ENCODE peak calls at places on chromosomes 13 and 19, in five cellular contexts. V is ovary, Y is colonic mucosa, P is endodermal cell, F is mesendoderm. S is an unnamed sample.
A peak's percentile ranks its signal among the peaks of the same experiment; 100 is the strongest.

GRCh38 chr13:89943139-89943538 is 1404.3 kb upstream of the MIR17HG start:
- DNase-seq in Y (no peak), V (no peak), F (no peak), P (no peak), S (no peak)

GRCh38 chr19:49231804-49232203 is 74.2 kb downstream of the TRPM4 start:
- DNase-seq in F (no peak), Y (no peak), V (no peak), P (no peak), S (no peak)

GRCh38 chr13:38255600-38255999 is 94.1 kb upstream of the UFM1 start:
- DNase-seq in F (peak; percentile 59), Y (no peak), V (no peak), P (no peak), S (no peak)

GRCh38 chr19:15288146-15288963 is 44.0 kb downstream of the BRD4 start:
- DNase-seq in Y (no peak), F (no peak), V (no peak), P (no peak), S (no peak)

GRCh38 chr13:65789815-65790214 is 1440.3 kb downstream of the PCDH9 start:
- DNase-seq in P (no peak), F (no peak), V (no peak), Y (no peak), S (no peak)

GRCh38 chr13:90706631-90707030 is 640.9 kb upstream of the MIR17HG start:
- DNase-seq in F (no peak), P (no peak), V (no peak), Y (no peak), S (no peak)

GRCh38 chr19:52640916-52641315 is 2.8 kb upstream of the ZNF83 start:
- DNase-seq in Y (no peak), P (peak; percentile 76), F (peak; percentile 65), V (peak; percentile 16), S (no peak)

GRCh38 chr19:42606660-42607351 is 12.1 kb upstream of the CEACAM8 start:
- DNase-seq in V (no peak), F (peak; percentile 46), Y (peak; percentile 61), P (peak; percentile 92), S (peak; percentile 17)

GRCh38 chr19:22622020-22622419 is 12.1 kb upstream of the ZNF492 start:
- DNase-seq in V (no peak), P (no peak), Y (no peak), F (no peak), S (no peak)

GRCh38 chr13:96299235-96299634 is 209.3 kb downstream of the HS6ST3 start:
- DNase-seq in P (no peak), V (no peak), Y (no peak), F (peak; percentile 30), S (no peak)

GRCh38 chr13:24220086-24220703 is 59.7 kb downstream of the SPATA13 start:
- DNase-seq in F (peak; percentile 90), Y (peak; percentile 78), V (peak; percentile 70), P (peak; percentile 76), S (no peak)

GRCh38 chr19:9847087-9847671 is 12.1 kb downstream of the PIN1 start:
- DNase-seq in P (peak; percentile 91), V (peak; percentile 39), F (peak; percentile 83), Y (peak; percentile 35), S (no peak)

GRCh38 chr13:62046512-62046911 is 630.9 kb upstream of the PCDH20 start:
- DNase-seq in F (no peak), V (no peak), Y (no peak), P (no peak), S (no peak)

GRCh38 chr19:23596872-23597271 is 90.1 kb downstream of the ZNF675 start:
- DNase-seq in F (no peak), P (no peak), Y (no peak), V (no peak), S (no peak)

GRCh38 chr13:23987331-23987730 is 90.0 kb upstream of the C1QTNF9B start:
- DNase-seq in V (no peak), Y (no peak), P (no peak), F (no peak), S (no peak)

GRCh38 chr13:50228527-50228926 is 213.3 kb downstream of the KCNRG start:
- DNase-seq in P (no peak), Y (no peak), F (no peak), V (no peak), S (no peak)

GRCh38 chr13:30051531-30052060 is 201.2 kb upstream of the UBL3 start:
- DNase-seq in Y (no peak), V (no peak), F (peak; percentile 53), P (peak; percentile 61), S (no peak)

GRCh38 chr13:49240017-49240416 is 7.7 kb upstream of the CDADC1 start:
- DNase-seq in Y (no peak), P (peak; percentile 63), F (peak; percentile 39), V (no peak), S (no peak)

GRCh38 chr19:55809381-55810058 is 22.3 kb downstream of the NLRP11 start:
- DNase-seq in P (peak; percentile 69), Y (peak; percentile 63), V (peak; percentile 15), F (peak; percentile 67), S (peak; percentile 1)

GRCh38 chr19:3983936-3984583 is 1.2 kb downstream of the EEF2 start:
- DNase-seq in F (no peak), P (peak; percentile 56), Y (peak; percentile 57), V (peak; percentile 55), S (no peak)

GRCh38 chr13:73168993-73169401 is 110.2 kb downstream of the KLF5 start:
- DNase-seq in Y (peak; percentile 53), F (no peak), V (no peak), P (peak; percentile 58), S (no peak)

GRCh38 chr19:4049432-4049831 is 17.3 kb downstream of the ZBTB7A start:
- DNase-seq in Y (peak; percentile 34), F (no peak), P (no peak), V (no peak), S (no peak)

GRCh38 chr13:71703145-71703544 is 163.9 kb downstream of the DACH1 start:
- DNase-seq in P (no peak), V (no peak), F (no peak), Y (no peak), S (no peak)

GRCh38 chr13:108322206-108322824 is 52.8 kb downstream of the TNFSF13B start:
- DNase-seq in P (no peak), F (peak; percentile 23), Y (no peak), V (no peak), S (no peak)

GRCh38 chr13:90238433-90238832 is 1109.1 kb upstream of the MIR17HG start:
- DNase-seq in Y (no peak), F (peak; percentile 51), V (no peak), P (peak; percentile 51), S (no peak)

GRCh38 chr19:40702337-40703012 is 12.0 kb upstream of the NUMBL start:
- DNase-seq in P (peak; percentile 92), V (no peak), Y (no peak), F (peak; percentile 85), S (no peak)

GRCh38 chr13:45086484-45086883 is 33.8 kb upstream of the GTF2F2 start:
- DNase-seq in V (no peak), F (no peak), P (no peak), Y (no peak), S (no peak)

GRCh38 chr13:51887441-51887840 is 25.7 kb downstream of the CCDC70 start:
- DNase-seq in V (no peak), F (no peak), Y (no peak), P (no peak), S (no peak)

GRCh38 chr13:38395505-38395803 is 45.8 kb downstream of the UFM1 start:
- DNase-seq in F (peak; percentile 25), Y (no peak), V (no peak), P (no peak), S (no peak)

GRCh38 chr19:55087542-55087935 is 11.9 kb downstream of the EPS8L1 start:
- DNase-seq in P (no peak), V (no peak), Y (no peak), F (no peak), S (no peak)

GRCh38 chr13:19862511-19863313 is 737 bp downstream of the ZMYM5 start:
- DNase-seq in F (peak; percentile 43), P (peak; percentile 69), Y (peak; percentile 51), V (peak; percentile 30), S (no peak)
- H3K36me3 ChIP-seq in F (no peaks in the 10 kb centered on the region), P (peaks cover 19% of the 10 kb centered on the region), Y (no peaks in the 10 kb centered on the region), V (no peaks in the 10 kb centered on the region), S (no peaks in the 10 kb centered on the region)

GRCh38 chr13:110681868-110682550 is 23.9 kb downstream of the CARS2 start:
- DNase-seq in Y (no peak), V (no peak), P (no peak), F (no peak), S (no peak)

GRCh38 chr13:110683921-110684320 is 22.0 kb downstream of the CARS2 start:
- DNase-seq in P (no peak), Y (no peak), F (no peak), V (no peak), S (no peak)

GRCh38 chr13:110682746-110683145 is 23.2 kb downstream of the CARS2 start:
- DNase-seq in P (no peak), V (no peak), Y (no peak), F (no peak), S (no peak)

GRCh38 chr13:110684388-110685056 is 21.4 kb downstream of the CARS2 start:
- DNase-seq in F (no peak), V (no peak), Y (no peak), P (no peak), S (no peak)

DNA sequence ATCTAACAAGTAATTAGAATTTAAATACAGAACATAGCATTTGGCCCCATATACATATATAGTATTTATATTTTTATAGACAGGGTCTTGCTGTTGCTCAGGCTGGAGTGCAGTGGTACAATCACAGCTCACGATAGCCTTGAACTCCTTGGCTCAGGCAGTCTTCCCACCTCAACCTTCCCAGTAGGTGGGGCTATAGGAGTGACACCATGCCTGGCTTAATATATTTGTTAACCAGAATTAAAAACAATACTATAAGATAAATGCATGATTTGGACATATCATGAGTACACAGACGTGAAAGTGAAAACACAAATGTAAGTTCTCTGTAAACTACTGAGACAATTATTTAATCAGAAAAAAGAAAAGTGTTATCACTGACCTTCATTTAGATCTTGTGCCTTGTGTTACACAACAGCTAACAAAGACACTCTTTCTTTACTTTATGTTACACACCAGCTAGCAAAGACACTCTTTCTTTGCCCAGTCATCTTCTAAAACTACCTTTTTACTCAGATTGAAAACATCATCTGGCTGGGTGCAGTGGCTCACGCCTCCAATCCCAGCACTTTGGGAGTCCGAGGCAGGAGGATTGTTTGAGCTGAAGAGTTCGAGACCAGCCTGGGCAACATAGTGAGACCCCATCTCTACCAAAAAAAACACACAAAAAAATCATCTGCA is 22.6 kb downstream of the CARS2 start:
- DNase-seq in Y (no peak), F (peak; percentile 37), V (no peak), P (no peak), S (no peak)
- H3K36me3 ChIP-seq in Y (peaks cover 4% of the 10 kb centered on the region), F (peaks cover 4% of the 10 kb centered on the region), V (no peaks in the 10 kb centered on the region), P (peaks cover 78% of the 10 kb centered on the region), S (peaks cover 55% of the 10 kb centered on the region)

DNA sequence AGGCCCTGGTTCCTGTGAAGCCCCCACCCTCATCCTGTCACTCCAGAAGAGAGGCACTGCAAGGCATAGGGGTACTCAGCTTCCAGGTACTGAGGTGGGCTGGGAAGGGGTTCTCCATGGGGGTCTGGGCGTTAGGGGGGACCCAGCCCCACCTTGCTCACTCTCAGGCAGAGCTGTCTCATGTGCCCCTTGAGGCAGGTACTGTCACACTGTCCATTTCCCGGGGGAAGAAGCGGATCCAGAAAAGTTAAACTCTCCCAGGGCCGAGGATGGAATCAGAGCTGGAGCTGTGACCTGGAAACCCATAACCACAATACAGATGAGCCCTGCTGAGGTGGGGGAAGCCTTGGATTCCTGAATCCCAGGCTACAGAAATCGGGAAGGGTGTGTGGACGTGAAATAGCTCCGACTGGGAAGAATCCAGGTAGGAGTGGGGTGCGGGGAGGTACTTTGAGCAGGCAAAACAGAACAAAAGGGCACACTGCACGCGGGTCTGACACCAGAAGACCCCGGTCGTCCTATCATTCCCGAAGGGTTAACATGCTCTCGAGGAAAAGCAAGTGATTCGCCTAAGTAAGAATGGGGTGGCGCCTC is 529 bp upstream of the USE1 start:
- DNase-seq in P (peak; percentile 67), V (no peak), Y (no peak), F (no peak), S (no peak)
- H3K36me3 ChIP-seq in P (peaks cover 23% of the 10 kb centered on the region), V (no peaks in the 10 kb centered on the region), Y (no peaks in the 10 kb centered on the region), F (no peaks in the 10 kb centered on the region), S (peaks cover 34% of the 10 kb centered on the region)

GRCh38 chr19:37699057-37699456 is 20.5 kb downstream of the ZNF607 start:
- DNase-seq in F (peak; percentile 70), V (no peak), Y (no peak), P (no peak), S (no peak)
- H3K36me3 ChIP-seq in F (peaks cover 5% of the 10 kb centered on the region), V (no peaks in the 10 kb centered on the region), Y (no peaks in the 10 kb centered on the region), P (peaks cover 45% of the 10 kb centered on the region), S (peaks cover 19% of the 10 kb centered on the region)